ENCODE peak calls at places on chromosomes 1 and 21, in five cellular contexts. K is HEK293T, C is HepG2, W is GM12878, Q is NT2/D1. E is an unnamed sample.

GRCh38 chr1:85445906-85446305 is 19.1 kb downstream of the DDAH1 start:
- DNase-seq in K (no peak), C (no peak), W (no peak), Q (no peak), E (no peak)

GRCh38 chr1:230268371-230269170 is 157.6 kb downstream of the PGBD5 start:
- DNase-seq in K (peak; percentile 92), C (peak; percentile 56), W (no peak), Q (peak; percentile 80), E (peak; percentile 65)

GRCh38 chr1:197424467-197424866 is 156.4 kb downstream of the CRB1 start:
- DNase-seq in K (no peak), C (no peak), W (no peak), Q (no peak), E (no peak)

GRCh38 chr1:232212248-232212647 is 417.7 kb downstream of the SIPA1L2 start:
- DNase-seq in K (no peak), C (no peak), W (no peak), Q (no peak), E (no peak)

GRCh38 chr1:191695865-191696264 is 462.4 kb upstream of the RGS18 start:
- DNase-seq in K (no peak), C (no peak), W (peak; percentile 8), Q (no peak), E (no peak)

GRCh38 chr21:45178072-45178608 is 103.8 kb downstream of the ADARB1 start:
- DNase-seq in K (no peak), C (no peak), W (no peak), Q (no peak), E (no peak)

GRCh38 chr21:28632718-28633408 is 359.8 kb downstream of the LTN1 start:
- DNase-seq in K (no peak), C (no peak), W (no peak), Q (peak; percentile 11), E (no peak)

GRCh38 chr21:16755061-16755460 is 757.8 kb upstream of the CXADR start:
- DNase-seq in K (no peak), C (no peak), W (no peak), Q (no peak), E (no peak)

GRCh38 chr1:38046333-38046883 is at the start of gene POU3F1:
- DNase-seq in K (no peak), C (no peak), W (no peak), Q (no peak), E (no peak)

GRCh38 chr1:178262101-178262500 is 168.2 kb downstream of the RASAL2 start:
- DNase-seq in K (peak; percentile 29), C (peak; percentile 71), W (no peak), Q (peak; percentile 55), E (no peak)

GRCh38 chr1:219988387-219988786 is 57.9 kb downstream of the EPRS1 start:
- DNase-seq in K (no peak), C (no peak), W (peak; percentile 32), Q (no peak), E (no peak)

DNA sequence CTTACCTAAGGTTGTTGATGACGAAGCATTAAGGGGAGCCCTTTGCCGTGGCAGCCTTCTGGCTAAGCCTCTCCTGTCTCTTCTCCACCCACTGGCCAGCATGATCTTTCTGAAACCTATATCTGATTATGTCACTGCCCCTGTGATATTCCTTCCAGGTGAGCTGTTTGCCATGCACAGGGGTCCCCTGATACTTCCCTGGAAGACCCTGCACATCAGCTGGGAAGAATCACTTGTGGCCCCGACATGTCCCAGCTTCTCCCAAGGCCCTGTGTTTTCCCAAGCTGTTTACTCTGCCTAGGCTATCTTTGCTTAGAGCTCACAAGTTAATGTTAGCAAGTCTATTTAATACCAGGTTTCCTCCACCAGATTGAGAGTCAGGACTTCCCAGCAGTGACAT is 12.3 kb downstream of the RD3 start:
- DNase-seq in K (no peak), C (no peak), W (no peak), Q (no peak), E (no peak)
- TF ChIP-seq SUZ12 in K (no peak), C (no peak), W (no peak), Q (no peak), E (no peak)

DNA sequence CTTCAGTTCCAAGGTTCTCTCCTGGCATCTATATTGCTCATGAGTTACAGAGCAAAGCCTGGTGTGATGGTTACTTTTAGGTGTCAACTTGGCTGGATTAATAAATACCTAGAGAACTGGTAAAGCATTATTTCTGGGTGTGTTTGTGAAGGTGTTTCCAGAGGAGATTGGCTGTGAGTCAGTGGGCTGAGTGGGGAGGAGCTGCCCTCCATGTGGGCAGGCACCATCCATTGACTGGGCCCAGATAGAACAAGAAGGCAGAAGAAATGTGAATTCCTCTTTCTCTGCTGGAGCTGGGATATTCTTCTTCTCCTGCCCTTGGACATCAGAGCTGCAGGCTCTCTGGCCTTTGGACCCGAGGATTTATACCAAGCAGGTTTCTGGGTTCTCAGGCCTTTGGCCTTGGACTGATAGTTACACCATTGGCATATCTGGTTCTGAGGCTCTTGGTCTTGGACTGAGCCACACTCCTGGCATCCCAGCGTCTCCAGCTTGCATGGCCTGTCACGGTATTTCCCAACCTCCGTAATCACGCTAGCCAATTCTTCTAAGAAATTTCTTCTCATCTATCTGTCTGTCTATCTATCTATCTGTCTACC is 44.5 kb downstream of the B3GALT5 start:
- DNase-seq in K (no peak), C (no peak), W (no peak), Q (no peak), E (no peak)
- TF ChIP-seq SUZ12 in K (no peak), C (no peak), W (no peak), Q (no peak), E (no peak)

DNA sequence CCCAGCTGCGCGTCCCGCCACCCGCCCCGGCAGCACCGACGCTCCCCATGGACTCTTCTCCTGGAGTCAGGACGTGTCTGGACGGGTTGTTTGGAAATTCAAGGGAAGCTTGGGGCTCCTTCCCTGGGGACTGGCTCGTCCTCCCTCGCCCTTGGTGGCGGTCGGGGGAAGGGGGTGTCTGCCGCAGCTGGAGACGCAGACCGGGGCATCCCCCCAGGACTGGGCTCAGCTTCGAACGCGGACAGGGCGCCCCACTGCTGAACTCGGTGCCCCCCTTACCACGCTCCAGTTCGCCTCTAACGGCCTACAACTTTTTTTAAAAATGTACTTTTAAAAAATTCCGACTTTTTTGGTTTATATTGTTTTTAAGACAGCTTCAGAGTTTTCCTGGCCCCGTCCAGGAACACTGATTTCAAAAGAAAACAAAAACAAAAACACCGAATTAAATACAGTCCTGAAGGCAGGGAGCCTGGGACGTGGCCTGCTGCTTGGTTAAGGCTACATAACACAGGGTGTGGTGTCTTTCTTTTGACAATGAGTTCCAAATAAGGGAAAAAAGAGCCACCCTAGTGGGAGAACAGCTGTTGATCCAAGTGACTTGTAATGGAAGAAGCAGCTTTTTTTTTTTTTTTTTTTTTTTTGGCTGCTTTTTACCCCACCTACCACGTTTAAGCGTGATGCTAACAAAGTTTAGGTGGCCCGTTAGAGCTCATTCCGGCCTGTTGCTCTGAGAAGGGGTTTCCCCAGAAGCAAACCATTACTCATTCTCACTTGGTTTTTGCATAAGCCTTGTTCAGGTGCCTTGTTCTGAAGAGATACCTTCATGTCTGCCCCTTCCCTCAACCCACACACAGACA is 862 bp upstream of the DIPK1A start:
- DNase-seq in K (peak; percentile 44), C (peak; percentile 22), W (peak; percentile 82), Q (peak; percentile 54), E (no peak)
- TF ChIP-seq SUZ12 in K (no peak), C (no peak), W (no peak), Q (no peak), E (no peak)

GRCh38 chr1:78045850-78046778 is at the start of gene GIPC2:
- DNase-seq in K (no peak), C (peak; percentile 31), W (no peak), Q (peak; percentile 48), E (no peak)
- TF ChIP-seq SUZ12 in K (no peak), C (no peak), W (peak; percentile 69), Q (peak; percentile 85), E (peak; percentile 72)

GRCh38 chr1:207088731-207089626 is at the start of gene C4BPB:
- DNase-seq in K (no peak), C (peak; percentile 95), W (no peak), Q (no peak), E (no peak)
- TF ChIP-seq SUZ12 in K (no peak), C (no peak), W (no peak), Q (no peak), E (no peak)

DNA sequence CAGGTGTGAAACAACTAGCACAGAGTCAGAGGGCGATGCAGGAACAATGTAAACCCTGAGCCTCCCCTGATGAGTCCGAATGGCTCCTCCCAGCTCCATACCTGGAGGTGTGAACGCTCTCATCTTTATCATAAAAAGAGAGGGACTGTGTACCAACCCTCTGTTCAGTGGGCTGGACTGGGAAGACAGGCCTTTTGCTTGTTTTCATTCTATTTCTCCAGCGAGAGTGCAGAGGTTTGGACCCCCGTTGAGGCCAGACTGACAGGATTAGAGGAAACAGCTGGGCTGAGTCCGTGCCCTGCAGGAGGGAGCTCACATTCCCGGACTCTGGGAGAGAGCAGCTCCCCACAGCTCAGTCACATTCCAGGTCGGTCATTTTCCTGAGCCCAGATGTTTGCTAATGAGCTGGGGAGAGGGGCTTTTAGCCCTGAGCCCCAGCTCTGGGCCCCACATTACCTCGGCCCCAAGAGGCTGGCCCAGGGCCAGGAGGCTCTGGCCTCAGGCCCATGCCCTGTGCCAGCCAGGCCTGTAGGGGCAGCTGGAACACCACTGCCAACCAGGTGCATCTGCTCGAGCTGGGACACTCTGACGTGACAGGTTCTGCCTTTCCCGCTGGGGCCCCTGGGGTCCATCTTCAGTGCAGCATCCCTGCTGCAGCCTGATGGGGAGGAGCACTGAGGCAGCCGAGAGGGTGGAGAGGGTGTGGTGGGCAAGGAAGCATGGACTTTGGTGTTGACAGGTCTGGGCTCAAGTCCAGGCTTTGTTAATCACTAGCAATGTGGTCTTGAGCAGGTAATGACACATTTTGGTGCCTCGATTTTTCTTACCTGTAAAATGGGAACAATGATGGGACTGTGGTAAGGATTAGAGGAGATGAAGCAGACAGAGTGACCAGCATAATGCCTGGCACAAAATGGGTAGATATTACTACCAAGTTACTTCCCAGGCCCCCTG is 3.5 kb upstream of the NBL1 start:
- DNase-seq in K (no peak), C (peak; percentile 76), W (no peak), Q (peak; percentile 28), E (no peak)
- TF ChIP-seq SUZ12 in K (no peak), C (no peak), W (no peak), Q (no peak), E (no peak)

GRCh38 chr1:235586413-235586812 is 63.2 kb downstream of the GNG4 start:
- DNase-seq in K (no peak), C (no peak), W (no peak), Q (no peak), E (no peak)

GRCh38 chr1:235584973-235585372 is 64.6 kb downstream of the GNG4 start:
- DNase-seq in K (no peak), C (no peak), W (no peak), Q (no peak), E (no peak)

GRCh38 chr1:235588916-235589515 is 60.6 kb downstream of the GNG4 start:
- DNase-seq in K (no peak), C (no peak), W (no peak), Q (no peak), E (no peak)

GRCh38 chr1:235588156-235588555 is 61.4 kb downstream of the GNG4 start:
- DNase-seq in K (no peak), C (no peak), W (no peak), Q (no peak), E (no peak)

DNA sequence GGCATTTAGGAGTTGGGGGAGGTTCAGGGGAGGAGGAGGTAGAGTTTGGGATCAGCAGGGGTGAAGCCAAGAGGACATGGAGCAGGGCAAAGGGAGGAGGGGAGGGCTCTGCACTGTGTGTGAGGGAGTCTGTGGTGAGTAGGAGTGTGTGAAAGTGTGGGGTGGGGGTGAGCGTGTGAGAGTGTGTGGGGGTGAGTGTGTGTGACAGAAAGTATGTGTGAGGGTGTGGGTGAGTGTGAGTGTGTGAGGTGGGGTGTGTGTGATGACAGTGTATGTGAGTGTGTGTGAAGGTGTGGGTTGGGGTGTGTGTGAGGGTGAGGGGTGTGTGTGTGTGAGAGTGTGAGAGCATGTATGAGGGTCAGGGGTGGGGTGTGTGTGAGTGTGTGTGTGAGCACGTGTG is 62.6 kb downstream of the GNG4 start:
- DNase-seq in K (no peak), C (no peak), W (no peak), Q (no peak), E (no peak)
- TF ChIP-seq SUZ12 in K (no peak), C (no peak), W (no peak), Q (no peak), E (no peak)